ENCODE peak calls at places on chromosome 1, in seven cellular contexts. N is tibial nerve, G is astrocyte, Z is heart right ventricle, X is Panc1, Y is heart left ventricle, K is lower lobe of right lung. T is an unnamed sample. For H3K27me3, the result is how much of the 10 kb centered on the place peaks cover.

GRCh38 chr1:164017239-164017638 is 541.7 kb upstream of the PBX1 start:
- DNase-seq in K (no peak), G (no peak), Y (no peak), Z (no peak), X (no peak), N (no peak), T (no peak)

GRCh38 chr1:28278763-28279162 is 19.4 kb downstream of the SESN2 start:
- DNase-seq in Y (no peak), N (no peak), Z (no peak), G (no peak), K (no peak), X (no peak), T (no peak)

GRCh38 chr1:52002038-52002917 is 11.8 kb upstream of the RAB3B start:
- DNase-seq in N (no peak), K (no peak), G (peak), Y (peak), X (peak), Z (peak), T (peak)

GRCh38 chr1:15543589-15544568 is 17.2 kb downstream of the DNAJC16 start:
- DNase-seq in X (no peak), K (no peak), Z (no peak), N (no peak), G (peak), Y (no peak), T (no peak)

GRCh38 chr1:204466416-204467405 is 27.9 kb downstream of the PIK3C2B start:
- DNase-seq in X (no peak), K (no peak), G (no peak), Y (peak), N (no peak), Z (peak), T (no peak)

GRCh38 chr1:38578444-38578951 is 281.1 kb downstream of the RRAGC start:
- DNase-seq in X (no peak), K (peak), N (no peak), Y (no peak), Z (no peak), G (no peak), T (peak)

GRCh38 chr1:235843458-235843857 is 23.2 kb downstream of the LYST start:
- DNase-seq in G (no peak), X (no peak), K (no peak), Y (no peak), Z (no peak), N (no peak), T (no peak)

GRCh38 chr1:77170687-77171086 is 48.5 kb downstream of the PIGK start:
- DNase-seq in N (no peak), Y (no peak), G (peak), X (no peak), Z (no peak), K (no peak), T (no peak)

GRCh38 chr1:211753649-211754251 is 76.8 kb downstream of the LPGAT1 start:
- DNase-seq in G (no peak), X (no peak), Z (no peak), Y (no peak), N (no peak), K (no peak), T (no peak)

GRCh38 chr1:219324171-219324570 is 150.5 kb downstream of the LYPLAL1 start:
- DNase-seq in N (no peak), K (no peak), Z (no peak), Y (no peak), G (no peak), X (no peak), T (no peak)

GRCh38 chr1:117598489-117598888 is 7.4 kb upstream of the TENT5C start:
- DNase-seq in Z (no peak), G (no peak), Y (no peak), X (no peak), K (no peak), N (no peak), T (no peak)

GRCh38 chr1:244969355-244970235 is 105.3 kb upstream of the HNRNPU start:
- DNase-seq in K (peak), X (no peak), Y (peak), Z (peak), G (peak), N (peak), T (peak)

DNA sequence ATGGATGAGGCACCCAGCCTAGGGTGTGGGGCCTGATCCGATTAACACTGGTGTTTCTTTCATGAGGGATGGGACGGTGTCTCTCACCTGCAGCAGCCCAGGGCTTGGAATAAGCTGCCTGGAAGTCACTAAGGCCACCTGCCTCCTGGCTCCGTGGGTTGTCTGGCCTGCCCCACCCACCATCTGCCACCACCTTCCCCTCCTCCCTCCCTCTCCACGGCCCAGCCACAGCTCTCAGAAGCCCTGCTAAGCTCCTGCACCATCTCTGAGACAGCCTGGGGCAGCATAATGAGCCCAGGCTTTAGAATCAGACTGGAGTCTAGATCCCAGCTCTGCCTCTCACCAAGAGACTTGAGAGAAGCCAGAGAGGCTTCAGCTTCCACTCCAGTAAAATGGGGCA is 23.8 kb upstream of the C1QA start:
- DNase-seq in N (no peak), Y (no peak), K (peak), X (no peak), Z (no peak), G (no peak), T (no peak)
- H3K27me3 ChIP-seq in N (half or more), Y (under half), K (under half), X (under half), Z (half or more), G (under half), T (under half)

GRCh38 chr1:246527402-246528088 is 20.5 kb upstream of the SMYD3 start:
- DNase-seq in Y (no peak), K (no peak), X (no peak), Z (no peak), G (no peak), N (no peak), T (no peak)

GRCh38 chr1:246532519-246532918 is 25.4 kb upstream of the SMYD3 start:
- DNase-seq in X (no peak), Y (no peak), G (no peak), Z (no peak), N (no peak), K (no peak), T (no peak)

GRCh38 chr1:246528933-246529731 is 22.1 kb upstream of the SMYD3 start:
- DNase-seq in N (no peak), X (no peak), Y (no peak), K (no peak), G (no peak), Z (no peak), T (no peak)

GRCh38 chr1:246533371-246533905 is 26.4 kb upstream of the SMYD3 start:
- DNase-seq in Z (no peak), N (no peak), Y (no peak), X (no peak), G (no peak), K (no peak), T (no peak)

GRCh38 chr1:246530482-246530881 is 23.4 kb upstream of the SMYD3 start:
- DNase-seq in G (no peak), X (no peak), Y (no peak), Z (no peak), K (no peak), N (no peak), T (no peak)
- H3K27me3 ChIP-seq in G (under half), X (under half), Y (under half), Z (under half), K (under half), N (under half), T (under half)

DNA sequence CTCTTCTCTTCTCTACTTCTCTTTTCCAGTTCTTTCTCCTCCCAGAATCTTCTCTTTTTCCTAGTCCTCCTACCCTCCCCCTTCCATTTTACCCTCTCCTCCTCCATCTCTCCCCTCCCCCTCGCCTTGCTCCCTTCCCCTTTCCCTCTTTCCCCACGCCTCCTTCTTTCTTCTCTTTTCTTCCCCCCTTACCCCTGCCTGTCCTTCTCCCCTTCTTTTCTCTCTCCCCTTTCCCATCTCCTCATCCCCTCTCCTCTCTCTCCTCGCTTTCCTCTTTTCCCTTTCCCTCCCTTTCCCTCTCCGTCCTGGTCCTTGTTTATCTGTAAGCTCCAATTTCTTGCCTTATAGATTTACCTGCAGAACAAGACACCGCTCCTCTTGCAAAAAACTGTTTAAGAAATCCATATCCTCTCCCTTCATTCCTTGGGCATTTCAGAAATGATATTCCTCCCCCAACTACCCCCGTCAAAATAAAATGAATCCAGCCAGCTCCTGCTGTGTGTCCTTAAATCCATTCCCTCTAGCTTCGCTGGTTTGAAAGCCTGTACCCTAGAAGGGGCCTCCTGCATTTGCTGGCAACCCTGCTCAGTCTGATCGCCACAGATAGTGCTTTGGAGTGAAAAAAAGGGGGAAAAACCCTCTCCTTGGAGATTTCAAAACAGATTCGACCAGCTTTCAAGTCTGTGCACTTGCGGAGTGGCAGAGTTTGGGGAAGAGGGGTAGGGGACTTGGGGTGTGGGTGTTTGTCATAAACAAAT is 89.4 kb downstream of the PAPPA2 start:
- DNase-seq in G (no peak), X (no peak), Y (no peak), K (no peak), N (no peak), Z (no peak), T (no peak)
- H3K27me3 ChIP-seq in G (under half), X (under half), Y (under half), K (under half), N (under half), Z (under half), T (under half)

GRCh38 chr1:44545961-44546360 is 128.3 kb downstream of the TMEM53 start:
- DNase-seq in Y (no peak), G (no peak), K (no peak), N (no peak), Z (no peak), X (no peak), T (no peak)

GRCh38 chr1:44544960-44545359 is 129.3 kb downstream of the TMEM53 start:
- DNase-seq in G (no peak), X (no peak), Y (no peak), Z (no peak), N (no peak), K (no peak), T (no peak)

GRCh38 chr1:44543064-44543815 is 131.0 kb downstream of the TMEM53 start:
- DNase-seq in K (no peak), X (no peak), Z (no peak), N (no peak), G (no peak), Y (no peak), T (no peak)

GRCh38 chr1:44543816-44544185 is 130.5 kb downstream of the TMEM53 start:
- DNase-seq in Y (no peak), G (no peak), Z (no peak), X (no peak), K (no peak), N (no peak), T (no peak)

DNA sequence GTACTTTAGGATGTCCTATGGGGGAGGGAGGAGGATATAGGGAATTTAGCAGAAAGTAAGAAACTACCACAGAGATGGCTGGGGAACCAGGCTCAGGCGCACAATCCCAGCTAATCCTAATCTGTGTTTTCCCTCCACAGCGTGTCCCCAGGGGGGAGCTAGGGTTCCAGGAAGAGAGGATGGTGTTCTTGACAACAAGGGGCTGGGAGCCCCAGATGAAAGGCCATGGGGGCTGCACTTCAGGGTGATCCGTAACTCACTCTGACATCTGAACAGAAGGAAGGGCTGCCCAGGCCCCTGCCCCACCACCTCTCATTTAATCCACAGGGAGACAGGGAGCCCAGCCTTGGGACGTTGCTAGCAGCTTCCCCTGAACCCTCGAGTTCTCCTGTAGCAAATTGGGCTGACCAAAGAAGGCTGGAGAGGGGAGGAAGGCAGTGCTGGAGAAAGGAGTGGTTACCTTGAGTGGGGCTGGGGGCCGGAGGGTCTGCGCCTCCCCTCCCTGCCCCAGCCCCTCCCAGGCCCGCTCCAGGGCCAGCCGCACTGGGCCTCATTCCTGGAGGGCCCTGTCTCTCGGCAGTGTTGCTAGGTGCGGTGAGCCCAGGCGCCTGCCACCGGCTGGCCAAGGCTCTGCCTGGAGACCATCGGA is 131.7 kb downstream of the TMEM53 start:
- DNase-seq in K (no peak), Y (no peak), X (no peak), Z (no peak), G (no peak), N (no peak), T (no peak)
- H3K27me3 ChIP-seq in K (under half), Y (under half), X (under half), Z (under half), G (under half), N (under half), T (under half)

GRCh38 chr1:81547912-81548303 is 252.8 kb upstream of the ADGRL2 start:
- DNase-seq in X (no peak), G (no peak), Y (no peak), Z (no peak), N (no peak), K (no peak), T (no peak)

GRCh38 chr1:81549588-81550127 is 251.1 kb upstream of the ADGRL2 start:
- DNase-seq in K (no peak), N (no peak), Y (no peak), X (peak), G (peak), Z (no peak), T (no peak)

GRCh38 chr1:81548918-81549587 is 251.7 kb upstream of the ADGRL2 start:
- DNase-seq in G (no peak), Y (no peak), N (no peak), X (no peak), Z (no peak), K (no peak), T (no peak)

GRCh38 chr1:81545734-81546133 is 255.0 kb upstream of the ADGRL2 start:
- DNase-seq in Y (no peak), N (no peak), X (no peak), K (no peak), G (no peak), Z (no peak), T (no peak)

GRCh38 chr1:81547261-81547911 is 253.3 kb upstream of the ADGRL2 start:
- DNase-seq in N (no peak), K (no peak), G (no peak), Z (no peak), X (no peak), Y (no peak), T (no peak)
- H3K27me3 ChIP-seq in N (under half), K (under half), G (under half), Z (under half), X (under half), Y (under half), T (under half)

GRCh38 chr1:184643661-184644060 is 111.0 kb downstream of the EDEM3 start:
- DNase-seq in X (no peak), N (no peak), K (no peak), G (peak), Z (no peak), Y (no peak), T (no peak)

GRCh38 chr1:184641894-184642293 is 112.8 kb downstream of the EDEM3 start:
- DNase-seq in Y (no peak), K (no peak), Z (no peak), N (no peak), X (no peak), G (no peak), T (peak)

GRCh38 chr1:184646824-184647223 is 107.8 kb downstream of the EDEM3 start:
- DNase-seq in Y (no peak), X (no peak), G (no peak), N (no peak), K (no peak), Z (no peak), T (no peak)

GRCh38 chr1:184647471-184647870 is 107.2 kb downstream of the EDEM3 start:
- DNase-seq in N (no peak), Z (no peak), Y (no peak), K (no peak), X (no peak), G (no peak), T (no peak)

GRCh38 chr1:184644771-184645170 is 109.9 kb downstream of the EDEM3 start:
- DNase-seq in K (no peak), X (no peak), G (no peak), N (no peak), Y (no peak), Z (no peak), T (no peak)
- H3K27me3 ChIP-seq in K (under half), X (under half), G (under half), N (under half), Y (under half), Z (under half), T (under half)

GRCh38 chr1:151997284-151997570 is 3.6 kb upstream of the S100A10 start:
- DNase-seq in N (no peak), Z (no peak), X (no peak), Y (no peak), G (no peak), K (no peak), T (no peak)

GRCh38 chr1:151995774-151996173 is 2.1 kb upstream of the S100A10 start:
- DNase-seq in G (no peak), Z (no peak), Y (no peak), X (no peak), N (no peak), K (no peak), T (no peak)

GRCh38 chr1:151993084-151993733 is 450 bp downstream of the S100A10 start:
- DNase-seq in K (peak), Z (no peak), X (no peak), G (peak), N (no peak), Y (peak), T (peak)

GRCh38 chr1:151993734-151994496 is at the start of gene S100A10:
- DNase-seq in Y (peak), N (peak), K (peak), X (no peak), G (peak), Z (peak), T (peak)

DNA sequence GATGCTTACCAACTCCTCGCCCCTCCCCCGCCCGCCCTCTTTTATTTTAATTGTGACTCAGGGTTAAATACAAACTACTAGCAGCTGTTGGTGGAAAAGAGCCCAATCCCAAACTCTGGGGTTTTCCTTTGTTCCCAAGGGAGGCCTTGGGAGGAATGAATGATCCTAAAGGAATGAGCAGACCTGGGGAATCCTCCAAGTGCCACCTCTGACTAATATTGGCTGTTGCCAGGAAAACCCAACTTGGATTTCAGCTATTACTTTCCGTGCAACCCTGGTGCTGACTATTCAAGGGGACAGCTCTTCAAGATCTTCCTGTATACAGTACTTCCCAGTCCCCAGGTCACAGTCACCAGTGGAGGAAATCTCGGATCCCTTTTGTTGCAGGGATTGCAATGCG is 1.3 kb upstream of the S100A10 start:
- DNase-seq in K (no peak), Y (no peak), X (peak), Z (no peak), G (peak), N (no peak), T (peak)
- H3K27me3 ChIP-seq in K (under half), Y (under half), X (under half), Z (under half), G (under half), N (under half), T (under half)